ENCODE peak calls at places on chromosomes 2 and 18, in seven cellular contexts. One of them, this sample, is unnamed.
A peak's percentile ranks its signal among the peaks of the same experiment; 100 is the strongest.

GRCh38 chr2:218027426-218028188 is 24.8 kb upstream of the TNS1 start:
- DNase-seq in IMR-90: no peak
- DNase-seq in upper lobe of right lung: peak; percentile 54
- DNase-seq in WERI-Rb-1: no peak
- DNase-seq in MG63: no peak
- DNase-seq in SK-N-MC: no peak
- DNase-seq in CD8-positive, alpha-beta memory T cell: no peak
- DNase-seq in this sample: no peak

GRCh38 chr2:144481666-144482065 is 38.3 kb downstream of the ZEB2 start:
- DNase-seq in IMR-90: no peak
- DNase-seq in upper lobe of right lung: no peak
- DNase-seq in WERI-Rb-1: no peak
- DNase-seq in MG63: no peak
- DNase-seq in SK-N-MC: no peak
- DNase-seq in CD8-positive, alpha-beta memory T cell: no peak
- DNase-seq in this sample: no peak

GRCh38 chr18:26656944-26657536 is 108.7 kb upstream of the KCTD1 start:
- DNase-seq in IMR-90: peak; percentile 36
- DNase-seq in upper lobe of right lung: peak; percentile 92
- DNase-seq in WERI-Rb-1: peak; percentile 57
- DNase-seq in MG63: peak; percentile 65
- DNase-seq in SK-N-MC: no peak
- DNase-seq in CD8-positive, alpha-beta memory T cell: no peak
- DNase-seq in this sample: peak; percentile 81

GRCh38 chr2:10864888-10865551 is 46.7 kb upstream of the KCNF1 start:
- DNase-seq in IMR-90: no peak
- DNase-seq in upper lobe of right lung: no peak
- DNase-seq in WERI-Rb-1: no peak
- DNase-seq in MG63: peak; percentile 65
- DNase-seq in SK-N-MC: no peak
- DNase-seq in CD8-positive, alpha-beta memory T cell: peak; percentile 6
- DNase-seq in this sample: no peak

GRCh38 chr2:218270721-218271486 is 585 bp downstream of the PNKD start:
- DNase-seq in IMR-90: no peak
- DNase-seq in upper lobe of right lung: no peak
- DNase-seq in WERI-Rb-1: no peak
- DNase-seq in MG63: no peak
- DNase-seq in SK-N-MC: no peak
- DNase-seq in CD8-positive, alpha-beta memory T cell: no peak
- DNase-seq in this sample: peak; percentile 41

GRCh38 chr2:126788113-126788512 is 110.6 kb upstream of the TEX51 start:
- DNase-seq in IMR-90: no peak
- DNase-seq in upper lobe of right lung: peak; percentile 25
- DNase-seq in WERI-Rb-1: no peak
- DNase-seq in MG63: no peak
- DNase-seq in SK-N-MC: no peak
- DNase-seq in CD8-positive, alpha-beta memory T cell: no peak
- DNase-seq in this sample: no peak

GRCh38 chr2:232330068-232330999 is 48.2 kb upstream of the ALPP start:
- DNase-seq in IMR-90: no peak
- DNase-seq in upper lobe of right lung: peak; percentile 53
- DNase-seq in WERI-Rb-1: no peak
- DNase-seq in MG63: no peak
- DNase-seq in SK-N-MC: no peak
- DNase-seq in CD8-positive, alpha-beta memory T cell: no peak
- DNase-seq in this sample: no peak

GRCh38 chr2:56613917-56614316 is 430.1 kb downstream of the CCDC85A start:
- DNase-seq in IMR-90: no peak
- DNase-seq in upper lobe of right lung: no peak
- DNase-seq in WERI-Rb-1: no peak
- DNase-seq in MG63: no peak
- DNase-seq in SK-N-MC: no peak
- DNase-seq in CD8-positive, alpha-beta memory T cell: no peak
- DNase-seq in this sample: no peak

GRCh38 chr2:206683546-206683945 is 34.6 kb downstream of the DYTN start:
- DNase-seq in IMR-90: no peak
- DNase-seq in upper lobe of right lung: no peak
- DNase-seq in WERI-Rb-1: no peak
- DNase-seq in MG63: no peak
- DNase-seq in SK-N-MC: no peak
- DNase-seq in CD8-positive, alpha-beta memory T cell: no peak
- DNase-seq in this sample: no peak

GRCh38 chr18:35306588-35307250 is 16.7 kb upstream of the ZSCAN30 start:
- DNase-seq in IMR-90: no peak
- DNase-seq in upper lobe of right lung: no peak
- DNase-seq in WERI-Rb-1: no peak
- DNase-seq in MG63: no peak
- DNase-seq in SK-N-MC: no peak
- DNase-seq in CD8-positive, alpha-beta memory T cell: no peak
- DNase-seq in this sample: no peak

GRCh38 chr2:174158003-174158402 is 90.3 kb downstream of the OLA1 start:
- DNase-seq in IMR-90: no peak
- DNase-seq in upper lobe of right lung: no peak
- DNase-seq in WERI-Rb-1: peak; percentile 73
- DNase-seq in MG63: no peak
- DNase-seq in SK-N-MC: no peak
- DNase-seq in CD8-positive, alpha-beta memory T cell: no peak
- DNase-seq in this sample: peak; percentile 26

GRCh38 chr2:226873051-226873620 is 37.3 kb downstream of the RHBDD1 start:
- DNase-seq in IMR-90: peak; percentile 59
- DNase-seq in upper lobe of right lung: no peak
- DNase-seq in WERI-Rb-1: no peak
- DNase-seq in MG63: no peak
- DNase-seq in SK-N-MC: no peak
- DNase-seq in CD8-positive, alpha-beta memory T cell: no peak
- DNase-seq in this sample: no peak

GRCh38 chr2:226583715-226584114 is 215.9 kb downstream of the IRS1 start:
- DNase-seq in IMR-90: peak; percentile 89
- DNase-seq in upper lobe of right lung: no peak
- DNase-seq in WERI-Rb-1: no peak
- DNase-seq in MG63: peak; percentile 27
- DNase-seq in SK-N-MC: no peak
- DNase-seq in CD8-positive, alpha-beta memory T cell: no peak
- DNase-seq in this sample: no peak

GRCh38 chr2:23199115-23199918 is 185.7 kb upstream of the KLHL29 start:
- DNase-seq in IMR-90: peak; percentile 38
- DNase-seq in upper lobe of right lung: no peak
- DNase-seq in WERI-Rb-1: peak; percentile 85
- DNase-seq in MG63: peak; percentile 11
- DNase-seq in SK-N-MC: no peak
- DNase-seq in CD8-positive, alpha-beta memory T cell: no peak
- DNase-seq in this sample: no peak

GRCh38 chr18:44792456-44793080 is 111.9 kb downstream of the SETBP1 start:
- DNase-seq in IMR-90: peak; percentile 19
- DNase-seq in upper lobe of right lung: no peak
- DNase-seq in WERI-Rb-1: no peak
- DNase-seq in MG63: no peak
- DNase-seq in SK-N-MC: no peak
- DNase-seq in CD8-positive, alpha-beta memory T cell: no peak
- DNase-seq in this sample: no peak

GRCh38 chr18:3525870-3526420 is 76.0 kb downstream of the TGIF1 start:
- DNase-seq in IMR-90: no peak
- DNase-seq in upper lobe of right lung: no peak
- DNase-seq in WERI-Rb-1: peak; percentile 11
- DNase-seq in MG63: no peak
- DNase-seq in SK-N-MC: no peak
- DNase-seq in CD8-positive, alpha-beta memory T cell: peak; percentile 14
- DNase-seq in this sample: no peak

GRCh38 chr2:207772081-207772843 is 2.6 kb upstream of the FZD5 start:
- DNase-seq in IMR-90: no peak
- DNase-seq in upper lobe of right lung: no peak
- DNase-seq in WERI-Rb-1: no peak
- DNase-seq in MG63: no peak
- DNase-seq in SK-N-MC: peak; percentile 73
- DNase-seq in CD8-positive, alpha-beta memory T cell: no peak
- DNase-seq in this sample: no peak

DNA sequence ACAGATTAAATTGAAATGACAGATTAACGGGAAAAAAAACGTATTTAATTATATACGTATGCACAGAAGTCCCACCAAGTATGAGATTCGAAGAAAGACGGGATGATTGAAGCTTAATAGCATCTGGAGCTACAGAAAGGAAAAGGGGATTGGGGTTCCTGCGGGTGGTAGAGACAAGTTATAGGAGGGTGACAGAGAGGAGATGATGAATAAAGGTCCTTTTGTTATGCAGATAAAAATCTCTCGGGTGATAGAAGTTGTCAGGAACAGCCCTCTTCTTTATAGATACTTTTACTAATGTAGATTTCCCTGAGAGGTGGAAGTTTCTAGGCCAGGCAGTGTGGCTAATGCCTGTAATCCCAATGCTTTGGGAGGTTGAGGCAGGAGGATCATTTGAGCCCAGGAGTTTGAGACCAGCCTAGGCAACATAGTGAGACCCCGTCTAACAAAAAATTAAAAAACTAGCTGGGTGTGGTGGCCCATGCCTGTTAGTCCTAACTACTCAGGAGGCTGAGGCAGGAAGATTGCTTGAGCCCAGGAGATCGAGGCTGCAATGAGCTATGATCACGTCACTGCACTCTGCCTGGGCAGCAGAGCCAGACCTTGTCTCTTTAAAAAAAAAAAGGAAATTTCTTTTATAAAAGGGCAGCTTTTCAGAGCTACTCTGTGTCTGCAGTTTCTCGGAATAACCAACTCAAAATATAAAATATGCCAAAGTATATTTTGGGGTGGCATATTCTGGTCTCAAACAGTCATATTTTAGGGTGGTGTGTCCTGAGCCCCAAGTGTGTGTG is 113.0 kb downstream of the STPG4 start:
- DNase-seq in IMR-90: no peak
- DNase-seq in upper lobe of right lung: no peak
- DNase-seq in WERI-Rb-1: no peak
- DNase-seq in MG63: no peak
- DNase-seq in SK-N-MC: no peak
- DNase-seq in CD8-positive, alpha-beta memory T cell: no peak
- DNase-seq in this sample: no peak
- H3K4me3 ChIP-seq in IMR-90: no peak overlapping the region
- H3K4me3 ChIP-seq in upper lobe of right lung: no peak overlapping the region
- H3K4me3 ChIP-seq in WERI-Rb-1: no peak overlapping the region
- H3K4me3 ChIP-seq in MG63: no peak overlapping the region
- H3K4me3 ChIP-seq in SK-N-MC: no peak overlapping the region
- H3K4me3 ChIP-seq in CD8-positive, alpha-beta memory T cell: no peak overlapping the region
- H3K4me3 ChIP-seq in this sample: no peak overlapping the region

GRCh38 chr2:64369706-64370105 is 84.3 kb upstream of the LGALSL start:
- DNase-seq in IMR-90: no peak
- DNase-seq in upper lobe of right lung: no peak
- DNase-seq in WERI-Rb-1: no peak
- DNase-seq in MG63: no peak
- DNase-seq in SK-N-MC: no peak
- DNase-seq in CD8-positive, alpha-beta memory T cell: no peak
- DNase-seq in this sample: no peak

GRCh38 chr2:64367868-64368267 is 86.1 kb upstream of the LGALSL start:
- DNase-seq in IMR-90: no peak
- DNase-seq in upper lobe of right lung: no peak
- DNase-seq in WERI-Rb-1: no peak
- DNase-seq in MG63: no peak
- DNase-seq in SK-N-MC: no peak
- DNase-seq in CD8-positive, alpha-beta memory T cell: no peak
- DNase-seq in this sample: no peak

GRCh38 chr2:64367444-64367843 is 86.5 kb upstream of the LGALSL start:
- DNase-seq in IMR-90: no peak
- DNase-seq in upper lobe of right lung: no peak
- DNase-seq in WERI-Rb-1: no peak
- DNase-seq in MG63: no peak
- DNase-seq in SK-N-MC: no peak
- DNase-seq in CD8-positive, alpha-beta memory T cell: no peak
- DNase-seq in this sample: no peak

GRCh38 chr2:64374686-64375085 is 79.3 kb upstream of the LGALSL start:
- DNase-seq in IMR-90: no peak
- DNase-seq in upper lobe of right lung: no peak
- DNase-seq in WERI-Rb-1: no peak
- DNase-seq in MG63: peak; percentile 55
- DNase-seq in SK-N-MC: no peak
- DNase-seq in CD8-positive, alpha-beta memory T cell: no peak
- DNase-seq in this sample: peak; percentile 57

GRCh38 chr2:64371727-64372126 is 82.2 kb upstream of the LGALSL start:
- DNase-seq in IMR-90: no peak
- DNase-seq in upper lobe of right lung: no peak
- DNase-seq in WERI-Rb-1: no peak
- DNase-seq in MG63: no peak
- DNase-seq in SK-N-MC: no peak
- DNase-seq in CD8-positive, alpha-beta memory T cell: no peak
- DNase-seq in this sample: no peak
- H3K4me3 ChIP-seq in IMR-90: no peak overlapping the region
- H3K4me3 ChIP-seq in upper lobe of right lung: no peak overlapping the region
- H3K4me3 ChIP-seq in WERI-Rb-1: no peak overlapping the region
- H3K4me3 ChIP-seq in MG63: no peak overlapping the region
- H3K4me3 ChIP-seq in SK-N-MC: no peak overlapping the region
- H3K4me3 ChIP-seq in CD8-positive, alpha-beta memory T cell: no peak overlapping the region
- H3K4me3 ChIP-seq in this sample: no peak overlapping the region

GRCh38 chr2:75195076-75195691 is 4.1 kb downstream of the TACR1 start:
- DNase-seq in IMR-90: no peak
- DNase-seq in upper lobe of right lung: no peak
- DNase-seq in WERI-Rb-1: no peak
- DNase-seq in MG63: no peak
- DNase-seq in SK-N-MC: no peak
- DNase-seq in CD8-positive, alpha-beta memory T cell: no peak
- DNase-seq in this sample: no peak
- H3K4me3 ChIP-seq in IMR-90: no peak overlapping the region
- H3K4me3 ChIP-seq in upper lobe of right lung: no peak overlapping the region
- H3K4me3 ChIP-seq in WERI-Rb-1: no peak overlapping the region
- H3K4me3 ChIP-seq in MG63: no peak overlapping the region
- H3K4me3 ChIP-seq in SK-N-MC: no peak overlapping the region
- H3K4me3 ChIP-seq in CD8-positive, alpha-beta memory T cell: no peak overlapping the region
- H3K4me3 ChIP-seq in this sample: no peak overlapping the region

GRCh38 chr2:160647967-160648685 is 154.5 kb upstream of the RBMS1 start:
- DNase-seq in IMR-90: no peak
- DNase-seq in upper lobe of right lung: peak; percentile 68
- DNase-seq in WERI-Rb-1: no peak
- DNase-seq in MG63: no peak
- DNase-seq in SK-N-MC: no peak
- DNase-seq in CD8-positive, alpha-beta memory T cell: no peak
- DNase-seq in this sample: peak; percentile 58

GRCh38 chr2:160650196-160651108 is 156.8 kb upstream of the RBMS1 start:
- DNase-seq in IMR-90: no peak
- DNase-seq in upper lobe of right lung: no peak
- DNase-seq in WERI-Rb-1: no peak
- DNase-seq in MG63: no peak
- DNase-seq in SK-N-MC: no peak
- DNase-seq in CD8-positive, alpha-beta memory T cell: no peak
- DNase-seq in this sample: peak; percentile 22

GRCh38 chr2:160649698-160650097 is 156.1 kb upstream of the RBMS1 start:
- DNase-seq in IMR-90: no peak
- DNase-seq in upper lobe of right lung: no peak
- DNase-seq in WERI-Rb-1: no peak
- DNase-seq in MG63: no peak
- DNase-seq in SK-N-MC: no peak
- DNase-seq in CD8-positive, alpha-beta memory T cell: no peak
- DNase-seq in this sample: no peak

GRCh38 chr2:160652236-160652635 is 158.6 kb upstream of the RBMS1 start:
- DNase-seq in IMR-90: no peak
- DNase-seq in upper lobe of right lung: peak; percentile 61
- DNase-seq in WERI-Rb-1: no peak
- DNase-seq in MG63: no peak
- DNase-seq in SK-N-MC: no peak
- DNase-seq in CD8-positive, alpha-beta memory T cell: peak; percentile 10
- DNase-seq in this sample: no peak

GRCh38 chr2:160651416-160652200 is 158.0 kb upstream of the RBMS1 start:
- DNase-seq in IMR-90: peak; percentile 47
- DNase-seq in upper lobe of right lung: no peak
- DNase-seq in WERI-Rb-1: no peak
- DNase-seq in MG63: no peak
- DNase-seq in SK-N-MC: no peak
- DNase-seq in CD8-positive, alpha-beta memory T cell: no peak
- DNase-seq in this sample: no peak
- H3K4me3 ChIP-seq in IMR-90: no peak overlapping the region
- H3K4me3 ChIP-seq in upper lobe of right lung: no peak overlapping the region
- H3K4me3 ChIP-seq in WERI-Rb-1: no peak overlapping the region
- H3K4me3 ChIP-seq in MG63: no peak overlapping the region
- H3K4me3 ChIP-seq in SK-N-MC: no peak overlapping the region
- H3K4me3 ChIP-seq in CD8-positive, alpha-beta memory T cell: no peak overlapping the region
- H3K4me3 ChIP-seq in this sample: no peak overlapping the region